ENCODE peak calls at places on chromosome 10, in seven cellular contexts. One of them, this sample, is unnamed.

GRCh38 chr10:22043327-22043633 is 39.8 kb upstream of the DNAJC1 start:
- DNase-seq in IMR-90: no peak
- DNase-seq in natural killer cell: no peak
- DNase-seq in endothelial cell: no peak
- DNase-seq in sigmoid colon: no peak
- DNase-seq in astrocyte of the spinal cord: no peak
- DNase-seq in endodermal cell: no peak
- DNase-seq in this sample: no peak

GRCh38 chr10:18616337-18616736 is 35.0 kb downstream of the NSUN6 start:
- DNase-seq in IMR-90: no peak
- DNase-seq in natural killer cell: no peak
- DNase-seq in endothelial cell: no peak
- DNase-seq in sigmoid colon: no peak
- DNase-seq in astrocyte of the spinal cord: no peak
- DNase-seq in endodermal cell: no peak
- DNase-seq in this sample: no peak

GRCh38 chr10:69065406-69066361 is 22.2 kb upstream of the SRGN start:
- DNase-seq in IMR-90: peak; percentile 80
- DNase-seq in natural killer cell: no peak
- DNase-seq in endothelial cell: no peak
- DNase-seq in sigmoid colon: no peak
- DNase-seq in astrocyte of the spinal cord: peak; percentile 43
- DNase-seq in endodermal cell: no peak
- DNase-seq in this sample: peak; percentile 65

GRCh38 chr10:30583778-30584415 is 45.7 kb downstream of the LYZL2 start:
- DNase-seq in IMR-90: peak; percentile 77
- DNase-seq in natural killer cell: no peak
- DNase-seq in endothelial cell: peak; percentile 29
- DNase-seq in sigmoid colon: peak; percentile 86
- DNase-seq in astrocyte of the spinal cord: peak; percentile 84
- DNase-seq in endodermal cell: no peak
- DNase-seq in this sample: peak; percentile 51

GRCh38 chr10:83373659-83374058 is 765.6 kb upstream of the GHITM start:
- DNase-seq in IMR-90: no peak
- DNase-seq in natural killer cell: no peak
- DNase-seq in endothelial cell: peak; percentile 16
- DNase-seq in sigmoid colon: no peak
- DNase-seq in astrocyte of the spinal cord: no peak
- DNase-seq in endodermal cell: peak; percentile 80
- DNase-seq in this sample: no peak

GRCh38 chr10:101050206-101051069 is 11.4 kb upstream of the KAZALD1 start:
- DNase-seq in IMR-90: no peak
- DNase-seq in natural killer cell: peak; percentile 80
- DNase-seq in endothelial cell: peak; percentile 96
- DNase-seq in sigmoid colon: peak; percentile 74
- DNase-seq in astrocyte of the spinal cord: peak; percentile 54
- DNase-seq in endodermal cell: peak; percentile 97
- DNase-seq in this sample: peak; percentile 87

GRCh38 chr10:16887565-16887964 is 70.3 kb upstream of the RSU1 start:
- DNase-seq in IMR-90: peak; percentile 93
- DNase-seq in natural killer cell: no peak
- DNase-seq in endothelial cell: no peak
- DNase-seq in sigmoid colon: no peak
- DNase-seq in astrocyte of the spinal cord: peak; percentile 62
- DNase-seq in endodermal cell: no peak
- DNase-seq in this sample: no peak

GRCh38 chr10:60979667-60980104 is 35.7 kb upstream of the RHOBTB1 start:
- DNase-seq in IMR-90: no peak
- DNase-seq in natural killer cell: no peak
- DNase-seq in endothelial cell: no peak
- DNase-seq in sigmoid colon: no peak
- DNase-seq in astrocyte of the spinal cord: no peak
- DNase-seq in endodermal cell: no peak
- DNase-seq in this sample: no peak

GRCh38 chr10:110398419-110399162 is 93.9 kb upstream of the SMNDC1 start:
- DNase-seq in IMR-90: peak; percentile 98
- DNase-seq in natural killer cell: no peak
- DNase-seq in endothelial cell: no peak
- DNase-seq in sigmoid colon: no peak
- DNase-seq in astrocyte of the spinal cord: peak; percentile 90
- DNase-seq in endodermal cell: peak; percentile 87
- DNase-seq in this sample: no peak

GRCh38 chr10:28139138-28139537 is 140.3 kb upstream of the ODAD2 start:
- DNase-seq in IMR-90: no peak
- DNase-seq in natural killer cell: no peak
- DNase-seq in endothelial cell: no peak
- DNase-seq in sigmoid colon: no peak
- DNase-seq in astrocyte of the spinal cord: peak; percentile 44
- DNase-seq in endodermal cell: no peak
- DNase-seq in this sample: no peak

GRCh38 chr10:101012525-101013364 is 13.1 kb downstream of the LZTS2 start:
- DNase-seq in IMR-90: peak; percentile 95
- DNase-seq in natural killer cell: peak; percentile 53
- DNase-seq in endothelial cell: peak; percentile 84
- DNase-seq in sigmoid colon: peak; percentile 95
- DNase-seq in astrocyte of the spinal cord: peak; percentile 94
- DNase-seq in endodermal cell: peak; percentile 94
- DNase-seq in this sample: peak; percentile 89

GRCh38 chr10:25113231-25114035 is 61.4 kb upstream of the GPR158 start:
- DNase-seq in IMR-90: peak; percentile 53
- DNase-seq in natural killer cell: no peak
- DNase-seq in endothelial cell: peak; percentile 81
- DNase-seq in sigmoid colon: peak; percentile 73
- DNase-seq in astrocyte of the spinal cord: peak; percentile 81
- DNase-seq in endodermal cell: peak; percentile 94
- DNase-seq in this sample: peak; percentile 56

DNA sequence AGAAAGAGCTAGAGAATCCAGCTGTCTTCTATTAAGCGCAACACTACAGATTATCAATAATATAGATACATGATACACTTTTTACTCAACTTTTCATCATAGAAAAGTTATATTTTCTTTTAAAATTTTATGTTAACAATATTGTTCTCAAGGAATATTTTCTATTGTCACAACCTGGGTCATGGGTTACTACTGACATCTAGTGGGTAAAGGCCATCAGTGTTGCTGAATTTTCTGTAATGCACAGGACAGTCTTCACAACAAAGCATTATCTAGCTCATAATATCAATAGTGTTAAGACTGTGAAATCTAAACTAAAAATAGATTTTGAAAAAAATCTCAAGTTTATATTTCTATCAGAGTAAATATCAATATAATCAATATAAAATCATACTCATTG is 209.8 kb downstream of the ZNF33B start:
- DNase-seq in IMR-90: no peak
- DNase-seq in natural killer cell: no peak
- DNase-seq in endothelial cell: no peak
- DNase-seq in sigmoid colon: no peak
- DNase-seq in astrocyte of the spinal cord: no peak
- DNase-seq in endodermal cell: no peak
- DNase-seq in this sample: no peak
- TF ChIP-seq CTCF in IMR-90: peak; percentile 10
- TF ChIP-seq CTCF in natural killer cell: no peak
- TF ChIP-seq CTCF in endothelial cell: no peak
- TF ChIP-seq CTCF in sigmoid colon: peak; percentile 11
- TF ChIP-seq CTCF in astrocyte of the spinal cord: no peak
- TF ChIP-seq CTCF in endodermal cell: peak; percentile 51
- TF ChIP-seq CTCF in this sample: peak; percentile 4

GRCh38 chr10:79129361-79129997 is 60.7 kb downstream of the ZMIZ1 start:
- DNase-seq in IMR-90: peak; percentile 68
- DNase-seq in natural killer cell: no peak
- DNase-seq in endothelial cell: peak; percentile 50
- DNase-seq in sigmoid colon: no peak
- DNase-seq in astrocyte of the spinal cord: peak; percentile 73
- DNase-seq in endodermal cell: peak; percentile 96
- DNase-seq in this sample: no peak
- TF ChIP-seq CTCF in IMR-90: peak; percentile 26
- TF ChIP-seq CTCF in natural killer cell: no peak
- TF ChIP-seq CTCF in endothelial cell: no peak
- TF ChIP-seq CTCF in sigmoid colon: no peak
- TF ChIP-seq CTCF in astrocyte of the spinal cord: peak; percentile 14
- TF ChIP-seq CTCF in endodermal cell: peak; percentile 48
- TF ChIP-seq CTCF in this sample: no peak

GRCh38 chr10:124699471-124700292 is 44.5 kb downstream of the FAM53B start:
- DNase-seq in IMR-90: no peak
- DNase-seq in natural killer cell: no peak
- DNase-seq in endothelial cell: no peak
- DNase-seq in sigmoid colon: no peak
- DNase-seq in astrocyte of the spinal cord: no peak
- DNase-seq in endodermal cell: no peak
- DNase-seq in this sample: no peak

GRCh38 chr10:124697443-124697836 is 46.7 kb downstream of the FAM53B start:
- DNase-seq in IMR-90: no peak
- DNase-seq in natural killer cell: no peak
- DNase-seq in endothelial cell: no peak
- DNase-seq in sigmoid colon: no peak
- DNase-seq in astrocyte of the spinal cord: no peak
- DNase-seq in endodermal cell: no peak
- DNase-seq in this sample: no peak

GRCh38 chr10:124698560-124699470 is 45.4 kb downstream of the FAM53B start:
- DNase-seq in IMR-90: no peak
- DNase-seq in natural killer cell: no peak
- DNase-seq in endothelial cell: no peak
- DNase-seq in sigmoid colon: no peak
- DNase-seq in astrocyte of the spinal cord: no peak
- DNase-seq in endodermal cell: no peak
- DNase-seq in this sample: no peak

GRCh38 chr10:124696446-124697392 is 47.5 kb downstream of the FAM53B start:
- DNase-seq in IMR-90: no peak
- DNase-seq in natural killer cell: no peak
- DNase-seq in endothelial cell: no peak
- DNase-seq in sigmoid colon: no peak
- DNase-seq in astrocyte of the spinal cord: no peak
- DNase-seq in endodermal cell: no peak
- DNase-seq in this sample: peak; percentile 81

GRCh38 chr10:124697837-124698559 is 46.2 kb downstream of the FAM53B start:
- DNase-seq in IMR-90: peak; percentile 51
- DNase-seq in natural killer cell: peak; percentile 54
- DNase-seq in endothelial cell: no peak
- DNase-seq in sigmoid colon: no peak
- DNase-seq in astrocyte of the spinal cord: no peak
- DNase-seq in endodermal cell: no peak
- DNase-seq in this sample: peak; percentile 49
- TF ChIP-seq CTCF in IMR-90: peak; percentile 12
- TF ChIP-seq CTCF in natural killer cell: no peak
- TF ChIP-seq CTCF in endothelial cell: no peak
- TF ChIP-seq CTCF in sigmoid colon: no peak
- TF ChIP-seq CTCF in astrocyte of the spinal cord: no peak
- TF ChIP-seq CTCF in endodermal cell: no peak
- TF ChIP-seq CTCF in this sample: no peak

GRCh38 chr10:55668326-55668922 is 692.6 kb downstream of the ZWINT start:
- DNase-seq in IMR-90: no peak
- DNase-seq in natural killer cell: no peak
- DNase-seq in endothelial cell: peak; percentile 36
- DNase-seq in sigmoid colon: no peak
- DNase-seq in astrocyte of the spinal cord: no peak
- DNase-seq in endodermal cell: peak; percentile 69
- DNase-seq in this sample: no peak
- TF ChIP-seq CTCF in IMR-90: no peak
- TF ChIP-seq CTCF in natural killer cell: no peak
- TF ChIP-seq CTCF in endothelial cell: peak; percentile 73
- TF ChIP-seq CTCF in sigmoid colon: no peak
- TF ChIP-seq CTCF in astrocyte of the spinal cord: peak; percentile 11
- TF ChIP-seq CTCF in endodermal cell: peak; percentile 82
- TF ChIP-seq CTCF in this sample: peak; percentile 31

GRCh38 chr10:118544401-118544948 is 51.0 kb downstream of the PRLHR start:
- DNase-seq in IMR-90: no peak
- DNase-seq in natural killer cell: no peak
- DNase-seq in endothelial cell: no peak
- DNase-seq in sigmoid colon: no peak
- DNase-seq in astrocyte of the spinal cord: no peak
- DNase-seq in endodermal cell: no peak
- DNase-seq in this sample: no peak
- TF ChIP-seq CTCF in IMR-90: no peak
- TF ChIP-seq CTCF in natural killer cell: no peak
- TF ChIP-seq CTCF in endothelial cell: no peak
- TF ChIP-seq CTCF in sigmoid colon: no peak
- TF ChIP-seq CTCF in astrocyte of the spinal cord: no peak
- TF ChIP-seq CTCF in endodermal cell: no peak
- TF ChIP-seq CTCF in this sample: no peak

DNA sequence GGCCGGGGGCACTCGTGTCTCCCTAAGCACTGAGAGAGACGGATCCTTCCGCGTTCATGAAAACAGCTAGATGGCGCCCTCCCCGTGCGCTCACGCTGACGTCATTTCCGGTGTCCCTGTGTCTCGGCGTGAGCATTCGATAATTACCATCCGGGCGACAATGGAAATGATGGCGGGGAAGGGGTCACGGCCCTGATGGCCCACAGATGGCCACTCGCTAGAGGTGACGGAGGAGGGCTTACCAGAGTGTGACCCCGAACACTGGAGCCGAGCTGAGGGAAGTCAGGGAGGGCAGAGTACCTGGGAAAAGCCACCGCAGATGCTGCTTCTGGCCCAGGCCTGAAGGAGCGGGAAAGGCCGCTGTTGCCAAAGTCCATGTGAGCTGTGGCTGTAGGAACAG is 222.9 kb downstream of the TCERG1L start:
- DNase-seq in IMR-90: no peak
- DNase-seq in natural killer cell: no peak
- DNase-seq in endothelial cell: no peak
- DNase-seq in sigmoid colon: peak; percentile 36
- DNase-seq in astrocyte of the spinal cord: no peak
- DNase-seq in endodermal cell: peak; percentile 75
- DNase-seq in this sample: no peak
- TF ChIP-seq CTCF in IMR-90: no peak
- TF ChIP-seq CTCF in natural killer cell: no peak
- TF ChIP-seq CTCF in endothelial cell: no peak
- TF ChIP-seq CTCF in sigmoid colon: no peak
- TF ChIP-seq CTCF in astrocyte of the spinal cord: no peak
- TF ChIP-seq CTCF in endodermal cell: peak; percentile 67
- TF ChIP-seq CTCF in this sample: no peak

GRCh38 chr10:10626734-10627133 is 390.9 kb upstream of the CELF2 start:
- DNase-seq in IMR-90: no peak
- DNase-seq in natural killer cell: no peak
- DNase-seq in endothelial cell: no peak
- DNase-seq in sigmoid colon: no peak
- DNase-seq in astrocyte of the spinal cord: no peak
- DNase-seq in endodermal cell: no peak
- DNase-seq in this sample: no peak
- TF ChIP-seq CTCF in IMR-90: no peak
- TF ChIP-seq CTCF in natural killer cell: no peak
- TF ChIP-seq CTCF in endothelial cell: no peak
- TF ChIP-seq CTCF in sigmoid colon: no peak
- TF ChIP-seq CTCF in astrocyte of the spinal cord: no peak
- TF ChIP-seq CTCF in endodermal cell: no peak
- TF ChIP-seq CTCF in this sample: no peak

GRCh38 chr10:94314913-94315545 is 47.7 kb downstream of the NOC3L start:
- DNase-seq in IMR-90: peak; percentile 43
- DNase-seq in natural killer cell: no peak
- DNase-seq in endothelial cell: no peak
- DNase-seq in sigmoid colon: no peak
- DNase-seq in astrocyte of the spinal cord: peak; percentile 48
- DNase-seq in endodermal cell: peak; percentile 50
- DNase-seq in this sample: no peak
- TF ChIP-seq CTCF in IMR-90: no peak
- TF ChIP-seq CTCF in natural killer cell: no peak
- TF ChIP-seq CTCF in endothelial cell: no peak
- TF ChIP-seq CTCF in sigmoid colon: no peak
- TF ChIP-seq CTCF in astrocyte of the spinal cord: no peak
- TF ChIP-seq CTCF in endodermal cell: peak; percentile 40
- TF ChIP-seq CTCF in this sample: no peak

DNA sequence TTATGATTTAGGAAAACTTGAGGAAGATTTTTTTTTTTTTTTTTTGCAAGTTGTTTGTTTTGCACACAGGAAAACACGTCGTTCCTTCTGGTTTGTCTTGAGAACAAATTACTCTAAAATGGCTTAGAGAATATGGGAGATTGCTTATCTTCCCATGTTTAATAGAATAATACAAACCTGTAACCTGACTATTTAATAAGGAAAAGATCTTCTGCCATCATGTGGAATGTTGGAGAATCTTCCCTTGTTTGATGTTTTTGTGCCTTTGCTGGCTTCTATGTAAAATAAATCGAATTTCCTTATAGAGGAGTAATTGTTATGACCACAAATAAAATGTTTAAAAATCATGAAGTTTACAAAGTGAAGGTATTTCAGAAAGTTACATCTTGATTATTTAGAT is 818.8 kb downstream of the GATA3 start:
- DNase-seq in IMR-90: no peak
- DNase-seq in natural killer cell: no peak
- DNase-seq in endothelial cell: no peak
- DNase-seq in sigmoid colon: no peak
- DNase-seq in astrocyte of the spinal cord: no peak
- DNase-seq in endodermal cell: no peak
- DNase-seq in this sample: no peak
- TF ChIP-seq CTCF in IMR-90: no peak
- TF ChIP-seq CTCF in natural killer cell: no peak
- TF ChIP-seq CTCF in endothelial cell: no peak
- TF ChIP-seq CTCF in sigmoid colon: no peak
- TF ChIP-seq CTCF in astrocyte of the spinal cord: no peak
- TF ChIP-seq CTCF in endodermal cell: peak; percentile 57
- TF ChIP-seq CTCF in this sample: no peak

This sample was measured in GM20000.